ENCODE peak calls at places on chromosome 1, in five cellular contexts. D is T-helper 2 cell; E is NCI-H2081; N is NAMALWA; M is stimulated activated CD4-positive, alpha-beta T cell treated with anti-CD3 and anti-CD28 coated beads, Interleukin-4, amount 100 ng/mL, for 48 hours. S is an unnamed sample.

GRCh38 chr1:239555350-239555749 is 169.0 kb downstream of the CHRM3 start:
- DNase-seq in D (no peak), E (peak; percentile 7), N (no peak), M (no peak), S (no peak)

GRCh38 chr1:52167014-52167753 is 25.3 kb downstream of the ZFYVE9 start:
- DNase-seq in D (no peak), N (no peak), E (no peak), M (no peak), S (no peak)

GRCh38 chr1:240947438-240948224 is 335.7 kb upstream of the GREM2 start:
- DNase-seq in D (no peak), N (no peak), M (no peak), E (no peak), S (no peak)

GRCh38 chr1:15218287-15219279 is 28.4 kb upstream of the FHAD1 start:
- DNase-seq in D (no peak), M (no peak), N (peak; percentile 14), E (no peak), S (no peak)

GRCh38 chr1:172121071-172121717 is 279.9 kb downstream of the DNM3 start:
- DNase-seq in M (no peak), E (no peak), D (no peak), N (no peak), S (no peak)

GRCh38 chr1:60428161-60428560 is 354.6 kb upstream of the C1orf87 start:
- DNase-seq in M (no peak), E (no peak), N (no peak), D (no peak), S (no peak)

GRCh38 chr1:63326473-63327380 is 4.4 kb downstream of the FOXD3 start:
- DNase-seq in E (no peak), N (peak; percentile 41), M (no peak), D (no peak), S (no peak)

GRCh38 chr1:206513312-206514111 is 6.2 kb downstream of the RASSF5 start:
- DNase-seq in D (no peak), E (no peak), N (no peak), M (no peak), S (no peak)

GRCh38 chr1:203210988-203211387 is 18.5 kb downstream of the CHIT1 start:
- DNase-seq in M (no peak), N (no peak), E (no peak), D (no peak), S (no peak)

S was measured in GM12892.